ENCODE peak calls at places on chromosomes 11 and 22, in four cellular contexts. K, V, Z and W are unnamed samples.

GRCh38 chr11:103901656-103902055 is 134.8 kb upstream of the DDI1 start:
- DNase-seq in K (no peak), V (no peak), Z (no peak), W (no peak)

GRCh38 chr11:67439321-67440228 is 2.1 kb upstream of the PTPRCAP start:
- DNase-seq in Z (no peak), V (no peak), K (no peak), W (peak)

GRCh38 chr11:112965601-112966125 is 4.4 kb downstream of the NCAM1 start:
- DNase-seq in Z (no peak), K (no peak), V (no peak), W (no peak)

GRCh38 chr11:101914737-101915426 is at the start of gene CEP126:
- DNase-seq in V (peak), K (peak), Z (peak), W (peak)

GRCh38 chr11:48384670-48385069 is 18.4 kb upstream of the OR4C5 start:
- DNase-seq in V (no peak), K (no peak), Z (no peak), W (no peak)

GRCh38 chr11:88338223-88338661 is 706 bp upstream of the CTSC start:
- DNase-seq in K (peak), V (no peak), Z (peak), W (peak)

GRCh38 chr11:64990222-64990918 is 6.4 kb downstream of the BATF2 start:
- DNase-seq in K (peak), Z (no peak), V (no peak), W (no peak)

GRCh38 chr22:26756675-26757293 is 99.4 kb downstream of the MIAT start:
- DNase-seq in K (peak), Z (no peak), V (no peak), W (peak)

GRCh38 chr22:27749597-27750225 is 51.8 kb downstream of the MN1 start:
- DNase-seq in Z (no peak), V (no peak), K (no peak), W (no peak)

GRCh38 chr11:127471662-127472061 is 471.1 kb upstream of the KIRREL3 start:
- DNase-seq in Z (no peak), V (no peak), K (no peak), W (no peak)

GRCh38 chr11:127474735-127475134 is 474.2 kb upstream of the KIRREL3 start:
- DNase-seq in Z (no peak), V (no peak), K (no peak), W (no peak)

GRCh38 chr11:127470485-127470884 is 469.9 kb upstream of the KIRREL3 start:
- DNase-seq in Z (no peak), V (no peak), K (no peak), W (peak)
- TF ChIP-seq CTCF in Z (peak), V (no peak), K (peak), W (no peak)

GRCh38 chr11:92390783-92391182 is 166.2 kb downstream of the FAT3 start:
- DNase-seq in Z (no peak), V (no peak), K (no peak), W (no peak)

GRCh38 chr11:92393218-92393617 is 168.6 kb downstream of the FAT3 start:
- DNase-seq in V (no peak), Z (no peak), K (no peak), W (no peak)

GRCh38 chr11:92388380-92388779 is 163.8 kb downstream of the FAT3 start:
- DNase-seq in V (no peak), K (no peak), Z (no peak), W (no peak)

GRCh38 chr11:92387882-92388281 is 163.3 kb downstream of the FAT3 start:
- DNase-seq in K (no peak), Z (no peak), V (no peak), W (no peak)

DNA sequence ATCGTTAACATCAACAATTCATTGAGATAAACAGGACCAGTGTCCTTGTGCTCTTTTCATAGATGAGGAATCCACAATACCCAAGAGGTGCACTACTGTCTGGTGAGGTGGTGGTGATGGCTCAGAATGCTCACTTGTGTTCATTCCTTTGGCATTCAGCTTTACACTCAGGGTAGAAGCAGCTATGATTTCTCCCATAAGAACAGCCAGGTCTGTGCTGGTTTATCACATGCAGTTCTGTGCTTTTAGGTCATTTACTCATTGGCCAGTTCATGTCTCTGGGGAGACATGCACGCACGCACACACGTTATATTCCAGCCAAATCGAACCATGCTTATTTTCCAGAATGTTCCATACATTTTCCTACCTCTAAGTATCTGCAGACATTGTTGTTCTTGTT is 167.2 kb downstream of the FAT3 start:
- DNase-seq in K (no peak), V (no peak), Z (no peak), W (no peak)
- TF ChIP-seq CTCF in K (no peak), V (no peak), Z (no peak), W (no peak)

DNA sequence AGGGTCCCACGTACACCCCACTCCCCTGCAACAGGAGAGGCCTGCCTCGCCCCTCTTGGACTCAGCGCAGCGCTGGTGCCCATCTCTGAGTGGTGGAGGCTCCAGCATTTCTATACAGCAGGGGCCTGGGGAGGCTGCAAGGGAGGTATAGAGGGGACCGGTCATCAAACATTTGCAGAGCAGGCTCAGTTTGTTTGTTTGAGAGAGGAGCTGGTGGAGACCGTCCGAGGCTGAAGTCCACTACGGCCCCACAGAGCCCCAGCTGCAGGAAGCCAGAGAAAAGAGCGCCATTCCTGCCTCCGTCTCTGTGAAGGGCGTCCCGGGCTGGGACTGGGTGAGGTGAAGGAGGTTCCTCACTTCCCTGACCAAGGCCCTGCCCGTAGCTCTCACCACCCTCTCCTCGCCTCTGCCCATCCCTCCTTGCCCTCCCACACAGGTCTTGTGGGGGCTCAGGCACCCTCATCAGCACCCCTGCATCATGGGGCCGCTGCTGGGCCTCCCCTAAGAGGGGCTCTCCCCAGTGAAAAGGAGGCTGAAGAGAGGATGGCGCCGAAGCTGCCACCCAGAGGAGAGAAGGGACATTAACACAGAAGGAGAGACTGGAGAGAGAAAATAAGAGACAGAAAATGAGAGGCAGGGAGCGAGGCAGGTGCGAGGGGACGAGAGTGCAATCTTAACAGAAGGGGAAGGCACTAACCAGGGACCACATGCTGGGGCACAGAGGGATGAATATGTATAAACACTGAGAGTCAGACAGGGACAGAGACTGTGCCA is 24.6 kb downstream of the RPUSD4 start:
- DNase-seq in V (no peak), K (no peak), Z (no peak), W (no peak)
- TF ChIP-seq CTCF in V (peak), K (no peak), Z (no peak), W (no peak)

GRCh38 chr22:22870577-22871398 is 16.8 kb upstream of the IGLL5 start:
- DNase-seq in V (no peak), K (no peak), Z (no peak), W (no peak)
- TF ChIP-seq CTCF in V (no peak), K (no peak), Z (no peak), W (no peak)

GRCh38 chr11:10930961-10931760 is 73.3 kb upstream of the ZBED5 start:
- DNase-seq in K (peak), V (no peak), Z (peak), W (peak)

GRCh38 chr11:10932976-10933375 is 75.1 kb upstream of the ZBED5 start:
- DNase-seq in V (no peak), Z (no peak), K (no peak), W (no peak)

GRCh38 chr11:10931761-10932700 is 74.2 kb upstream of the ZBED5 start:
- DNase-seq in Z (peak), K (peak), V (no peak), W (no peak)

GRCh38 chr11:10927533-10927932 is 69.7 kb upstream of the ZBED5 start:
- DNase-seq in Z (peak), K (no peak), V (no peak), W (peak)

DNA sequence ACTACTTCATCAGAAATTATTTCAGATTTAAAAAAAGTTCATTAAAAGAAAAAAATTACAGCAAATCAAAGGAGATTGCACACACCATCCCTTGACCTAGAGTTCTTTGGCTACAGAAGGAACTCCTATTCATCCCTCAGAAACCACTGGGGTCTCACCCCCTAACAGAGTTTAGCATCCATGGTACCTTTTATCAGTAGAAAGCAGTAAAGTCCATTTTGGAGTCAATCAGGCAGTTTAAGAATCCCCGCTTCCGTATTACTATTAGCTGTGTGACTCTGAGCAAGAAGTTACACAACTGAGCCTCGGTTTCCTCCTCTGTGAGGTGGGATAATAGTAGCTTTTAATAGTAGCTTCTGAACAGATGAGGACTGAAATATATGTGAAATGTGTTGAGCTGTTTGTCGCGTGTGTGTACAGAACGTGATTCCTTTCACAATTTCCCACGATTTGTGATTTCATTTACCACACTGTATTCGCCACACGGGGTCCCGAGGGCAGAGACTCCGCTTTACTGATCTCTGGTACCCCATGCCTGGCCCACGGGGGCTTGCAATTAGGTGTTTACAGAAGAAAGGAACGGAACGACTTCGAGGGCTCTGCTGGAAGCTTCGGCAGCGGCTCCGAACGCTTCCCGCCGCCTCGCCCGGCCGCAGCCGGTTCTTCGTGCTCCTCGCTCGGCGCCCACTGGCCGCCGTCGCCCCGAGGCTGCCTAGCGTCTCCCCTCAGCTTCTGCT is 72.5 kb upstream of the ZBED5 start:
- DNase-seq in Z (no peak), V (no peak), K (no peak), W (no peak)
- TF ChIP-seq CTCF in Z (no peak), V (no peak), K (no peak), W (no peak)

GRCh38 chr11:69985331-69985653 is 92.8 kb upstream of the ANO1 start:
- DNase-seq in K (no peak), Z (no peak), V (no peak), W (no peak)

GRCh38 chr11:69985654-69986420 is 92.3 kb upstream of the ANO1 start:
- DNase-seq in V (no peak), K (peak), Z (no peak), W (peak)

GRCh38 chr11:69983897-69984438 is 94.1 kb upstream of the ANO1 start:
- DNase-seq in V (no peak), Z (no peak), K (no peak), W (no peak)

GRCh38 chr11:69984457-69985261 is 93.5 kb upstream of the ANO1 start:
- DNase-seq in V (no peak), K (no peak), Z (no peak), W (no peak)

GRCh38 chr11:69986421-69987229 is 91.5 kb upstream of the ANO1 start:
- DNase-seq in V (no peak), Z (no peak), K (peak), W (no peak)
- TF ChIP-seq CTCF in V (no peak), Z (no peak), K (no peak), W (no peak)

DNA sequence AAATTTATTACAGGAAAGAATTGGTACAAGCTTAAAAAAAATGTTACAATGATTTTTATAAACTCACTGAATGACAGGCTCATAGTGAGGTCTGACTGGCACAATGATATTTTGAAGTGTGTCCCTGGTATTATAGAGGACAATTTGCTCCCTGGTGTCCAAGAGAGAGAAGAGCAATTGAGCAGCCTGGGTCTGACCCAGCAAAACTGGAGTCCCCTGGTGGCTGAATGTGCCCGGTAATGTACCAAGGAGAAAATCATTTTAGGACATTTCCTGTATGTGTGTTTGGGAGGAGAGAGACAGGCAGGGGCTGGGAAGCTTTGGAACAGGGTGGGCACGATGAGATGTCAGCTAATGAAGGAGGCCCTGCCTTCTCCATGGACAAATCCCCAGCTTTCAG is 125.3 kb downstream of the APOL5 start:
- DNase-seq in K (no peak), V (no peak), Z (no peak), W (peak)
- TF ChIP-seq CTCF in K (peak), V (peak), Z (peak), W (no peak)

GRCh38 chr11:60607483-60607882 is 91.9 kb upstream of the MS4A8 start:
- DNase-seq in K (no peak), V (no peak), Z (no peak), W (no peak)
- TF ChIP-seq CTCF in K (no peak), V (no peak), Z (no peak), W (no peak)

DNA sequence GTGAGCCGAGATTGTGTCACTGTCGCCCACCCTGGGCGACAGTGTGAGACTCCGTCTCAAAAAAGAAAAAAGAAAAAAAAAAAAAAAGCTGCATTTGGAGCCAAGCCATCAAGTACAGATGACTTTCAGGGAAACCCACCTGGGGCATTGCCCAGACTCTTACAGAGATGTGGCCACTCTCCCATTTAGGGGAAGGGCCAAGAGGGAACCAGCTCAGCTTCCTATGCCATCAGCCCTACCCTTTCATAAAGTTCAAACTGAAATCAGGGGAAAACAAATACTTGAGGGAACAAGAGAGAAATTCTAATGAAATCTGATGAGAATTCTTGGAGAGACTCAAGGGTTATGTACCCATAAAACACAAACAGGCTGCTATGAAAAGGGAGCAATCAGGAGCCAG is 64.2 kb upstream of the ARFGAP3 start:
- DNase-seq in K (no peak), Z (no peak), V (no peak), W (no peak)
- TF ChIP-seq CTCF in K (no peak), Z (no peak), V (no peak), W (no peak)